ENCODE peak calls at places on chromosomes 6 and 20, in seven cellular contexts. W is heart left ventricle, E is transverse colon, M is endothelial cell of umbilical vein, X is IMR-90, C is spleen, J is ovary. D is an unnamed sample.

GRCh38 chr6:80480478-80481157 is 374.1 kb downstream of the BCKDHB start:
- DNase-seq in W (no peak), E (no peak), M (no peak), X (no peak), C (no peak), J (no peak), D (no peak)

GRCh38 chr20:5621305-5621704 is 128.9 kb upstream of the SHLD1 start:
- DNase-seq in W (no peak), E (no peak), M (peak), X (no peak), C (no peak), J (no peak), D (no peak)

GRCh38 chr6:106377061-106377540 is 16.6 kb downstream of the CRYBG1 start:
- DNase-seq in W (no peak), E (no peak), M (peak), X (peak), C (no peak), J (no peak), D (no peak)

GRCh38 chr20:59434950-59435349 is 134.5 kb downstream of the EDN3 start:
- DNase-seq in W (no peak), E (no peak), M (no peak), X (no peak), C (no peak), J (no peak), D (no peak)

GRCh38 chr6:124132256-124132655 is 328.6 kb downstream of the NKAIN2 start:
- DNase-seq in W (no peak), E (no peak), M (no peak), X (no peak), C (no peak), J (no peak), D (no peak)

GRCh38 chr20:33664762-33665144 is 2.0 kb upstream of the ACTL10 start:
- DNase-seq in W (no peak), E (no peak), M (no peak), X (no peak), C (no peak), J (peak), D (no peak)

GRCh38 chr20:23152308-23152892 is 66.3 kb upstream of the CD93 start:
- DNase-seq in W (peak), E (peak), M (peak), X (peak), C (no peak), J (peak), D (no peak)

GRCh38 chr6:154689654-154690053 is 43.6 kb upstream of the SCAF8 start:
- DNase-seq in W (no peak), E (no peak), M (no peak), X (no peak), C (no peak), J (no peak), D (no peak)

GRCh38 chr20:10781526-10781925 is 107.7 kb upstream of the JAG1 start:
- DNase-seq in W (no peak), E (no peak), M (no peak), X (no peak), C (no peak), J (no peak), D (no peak)

GRCh38 chr6:144334150-144334708 is 49.1 kb downstream of the UTRN start:
- DNase-seq in W (no peak), E (peak), M (no peak), X (no peak), C (peak), J (no peak), D (no peak)

GRCh38 chr6:144335914-144336313 is 50.8 kb downstream of the UTRN start:
- DNase-seq in W (no peak), E (peak), M (no peak), X (no peak), C (peak), J (no peak), D (no peak)

DNA sequence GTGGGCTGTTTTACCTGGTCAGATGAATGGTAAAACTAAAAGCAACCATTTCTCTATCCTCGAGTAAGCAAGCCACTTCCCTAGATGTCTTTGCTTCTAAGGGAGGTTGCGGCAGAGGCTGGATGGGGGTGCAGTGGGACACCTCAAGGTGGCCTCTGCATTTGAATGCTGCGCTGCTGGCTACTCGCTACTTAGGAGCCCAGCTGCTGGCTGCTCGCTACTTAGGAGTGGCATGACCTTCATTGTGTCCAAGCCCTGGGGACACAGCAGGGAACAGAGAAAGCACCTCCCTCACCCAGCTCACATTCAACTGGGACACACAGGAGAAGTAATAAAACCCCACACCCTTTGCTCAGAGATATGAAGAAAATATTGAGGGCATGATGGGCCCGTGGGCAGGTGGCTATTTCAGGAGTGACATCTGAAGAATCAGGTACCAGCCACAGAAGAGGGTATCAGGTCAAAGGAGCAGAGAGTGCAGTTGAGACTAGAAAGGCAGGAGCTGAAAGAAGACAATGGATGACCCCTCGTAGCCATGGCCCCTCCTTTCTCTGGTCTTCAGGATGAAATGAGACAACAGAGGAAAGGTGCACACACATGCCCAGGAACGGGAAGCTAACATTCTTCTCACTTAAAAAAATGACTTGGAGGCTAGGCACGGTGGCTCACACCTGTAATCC is 149.4 kb downstream of the ZMYND8 start:
- DNase-seq in W (no peak), E (no peak), M (no peak), X (no peak), C (peak), J (no peak), D (no peak)
- H3K27ac ChIP-seq in W (no peak), E (no peak), M (no peak), X (no peak), C (no peak), J (no peak), D (no peak)

DNA sequence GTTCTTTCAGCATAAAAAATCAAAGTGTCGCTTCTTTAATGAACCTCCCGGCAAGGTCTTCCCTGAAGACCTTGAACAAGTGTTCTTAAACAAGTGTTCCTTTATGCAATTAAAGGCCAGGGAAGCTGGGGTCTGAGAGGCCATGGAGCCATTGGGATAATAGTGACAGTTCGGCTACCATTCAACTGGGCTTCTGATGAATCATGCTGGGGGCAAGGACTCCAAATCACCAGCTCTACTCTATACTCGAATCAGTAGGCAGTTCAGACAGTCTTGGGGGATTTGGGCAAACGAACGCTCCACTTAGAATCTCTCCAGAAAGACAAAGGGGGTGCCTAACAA is 34.7 kb upstream of the EZR start:
- DNase-seq in W (no peak), E (no peak), M (no peak), X (no peak), C (no peak), J (no peak), D (no peak)
- H3K4me3 ChIP-seq in W (no peak), E (peak), M (no peak), X (no peak), C (no peak), J (no peak), D (no peak)

GRCh38 chr6:33313709-33314514 is at the start of gene TAPBP:
- DNase-seq in W (peak), E (peak), M (peak), X (peak), C (peak), J (no peak), D (peak)
- TF ChIP-seq POLR2A in W (peak), E (peak), M (peak), X (peak), C (no peak), J (peak), D (peak)

GRCh38 chr6:34544052-34544604 is 12.0 kb downstream of the SPDEF start:
- DNase-seq in W (no peak), E (no peak), M (no peak), X (no peak), C (no peak), J (no peak), D (no peak)
- H3K27ac ChIP-seq in W (no peak), E (no peak), M (no peak), X (no peak), C (no peak), J (no peak), D (no peak)

GRCh38 chr6:165852676-165853075 is 189.6 kb upstream of the PDE10A start:
- DNase-seq in W (no peak), E (no peak), M (no peak), X (no peak), C (no peak), J (no peak), D (no peak)

GRCh38 chr6:165847407-165848098 is 184.5 kb upstream of the PDE10A start:
- DNase-seq in W (peak), E (peak), M (no peak), X (peak), C (no peak), J (peak), D (no peak)

GRCh38 chr6:165848099-165848461 is 185.0 kb upstream of the PDE10A start:
- DNase-seq in W (no peak), E (no peak), M (no peak), X (no peak), C (no peak), J (no peak), D (no peak)

GRCh38 chr6:165850434-165851019 is 187.5 kb upstream of the PDE10A start:
- DNase-seq in W (peak), E (peak), M (peak), X (peak), C (peak), J (peak), D (peak)

DNA sequence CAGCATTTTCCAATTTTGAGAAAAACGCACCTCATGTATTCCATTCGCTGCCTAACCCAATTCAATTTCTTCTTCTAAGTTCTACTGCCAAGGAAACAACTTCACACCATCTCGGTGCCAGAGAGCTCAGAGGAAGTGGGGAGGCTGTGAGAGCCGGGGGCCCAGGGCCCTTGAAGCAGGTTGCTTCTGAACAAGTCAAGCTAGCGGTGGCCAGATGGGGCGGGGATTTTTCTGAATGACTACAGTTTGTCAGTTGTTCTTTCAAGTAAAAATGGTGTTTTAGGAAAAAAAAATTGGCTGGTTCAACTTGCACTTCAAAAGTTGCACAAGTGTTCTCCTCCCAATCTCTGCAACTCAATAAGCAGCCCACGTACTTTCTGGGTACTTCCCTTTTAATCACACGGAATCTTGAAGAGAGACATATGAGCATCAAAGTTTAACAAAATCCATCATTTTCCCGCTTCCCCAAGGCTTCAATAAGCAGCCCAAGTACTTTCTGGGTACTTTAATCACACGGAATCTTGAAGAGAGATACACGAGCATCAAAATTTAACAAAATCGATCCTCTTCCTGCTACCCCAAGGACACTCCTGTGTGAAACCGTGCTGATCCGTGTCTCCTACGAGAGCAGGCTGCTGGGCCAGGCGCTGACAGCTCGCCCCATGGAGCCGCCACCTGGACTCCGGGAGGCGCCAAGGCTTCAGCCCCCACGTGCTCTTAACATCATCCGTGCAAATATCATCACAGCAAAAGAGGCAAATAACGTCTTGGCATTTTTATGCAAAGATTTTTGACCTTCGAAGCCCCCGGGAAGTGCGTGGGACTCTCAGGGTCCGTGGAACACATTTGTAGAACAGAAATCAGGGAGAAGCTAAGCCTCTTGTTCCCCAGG is 186.7 kb upstream of the PDE10A start:
- DNase-seq in W (peak), E (no peak), M (no peak), X (no peak), C (no peak), J (no peak), D (no peak)
- H3K4me3 ChIP-seq in W (peak), E (no peak), M (no peak), X (no peak), C (no peak), J (peak), D (no peak)

GRCh38 chr20:46348972-46349741 is 40.9 kb upstream of the CDH22 start:
- DNase-seq in W (peak), E (peak), M (peak), X (peak), C (peak), J (peak), D (peak)

GRCh38 chr20:46349742-46350056 is 41.4 kb upstream of the CDH22 start:
- DNase-seq in W (no peak), E (no peak), M (no peak), X (no peak), C (no peak), J (no peak), D (no peak)

GRCh38 chr20:46346770-46347169 is 38.5 kb upstream of the CDH22 start:
- DNase-seq in W (no peak), E (no peak), M (no peak), X (no peak), C (no peak), J (no peak), D (no peak)

GRCh38 chr20:46348231-46348803 is 40.0 kb upstream of the CDH22 start:
- DNase-seq in W (no peak), E (no peak), M (no peak), X (peak), C (no peak), J (no peak), D (peak)

GRCh38 chr20:46347831-46348230 is 39.5 kb upstream of the CDH22 start:
- DNase-seq in W (no peak), E (no peak), M (no peak), X (no peak), C (no peak), J (no peak), D (no peak)
- TF ChIP-seq POLR2A in W (no peak), E (no peak), M (no peak), X (no peak), C (no peak), J (no peak), D (no peak)